ENCODE peak calls at places on chromosomes 1 and 21, in ten cellular contexts. O is endodermal cell, M is tibial artery, B is mesothelial cell of epicardium, X is IMR-90, C is PC-3, K is left ventricle myocardium inferior, D is body of pancreas, H is osteoblast, W is AG09309. U is an unnamed sample.

GRCh38 chr1:216119600-216119999 is 303.6 kb downstream of the USH2A start:
- DNase-seq in C (peak), K (no peak), D (no peak), X (peak), H (peak), M (no peak), B (no peak), O (no peak), W (no peak), U (no peak)

GRCh38 chr1:150237746-150238145 is 1.8 kb upstream of the ANP32E start:
- DNase-seq in B (no peak), W (no peak), C (no peak), H (no peak), X (no peak), O (peak), M (no peak), K (no peak), D (no peak), U (no peak)

GRCh38 chr1:36971832-36972231 is 62.5 kb downstream of the GRIK3 start:
- DNase-seq in K (no peak), X (no peak), W (no peak), M (no peak), D (no peak), B (no peak), C (no peak), O (no peak), H (no peak), U (no peak)

GRCh38 chr1:52423771-52424170 is 19.4 kb downstream of the PRPF38A start:
- DNase-seq in D (no peak), B (no peak), K (no peak), O (no peak), X (no peak), H (no peak), C (no peak), W (no peak), M (no peak), U (no peak)

GRCh38 chr1:72431810-72432209 is 149.5 kb upstream of the NEGR1 start:
- DNase-seq in M (no peak), C (peak), O (no peak), D (no peak), H (no peak), B (no peak), K (no peak), X (peak), W (no peak), U (no peak)

GRCh38 chr1:231924183-231924582 is 297.6 kb downstream of the DISC1 start:
- DNase-seq in H (no peak), D (no peak), W (no peak), O (peak), K (no peak), B (no peak), M (no peak), X (no peak), C (no peak), U (no peak)

GRCh38 chr1:218513248-218513647 is 168.1 kb downstream of the TGFB2 start:
- DNase-seq in M (no peak), K (no peak), B (no peak), H (no peak), C (no peak), D (no peak), X (no peak), O (no peak), W (no peak), U (no peak)

GRCh38 chr1:156766288-156767100 is 841 bp upstream of the PRCC start:
- DNase-seq in O (peak), D (no peak), K (no peak), M (no peak), W (no peak), X (no peak), C (peak), H (no peak), B (no peak), U (no peak)

GRCh38 chr1:200034262-200034557 is 6.7 kb downstream of the NR5A2 start:
- DNase-seq in C (no peak), H (no peak), K (no peak), X (no peak), M (no peak), B (no peak), W (no peak), D (no peak), O (no peak), U (no peak)

GRCh38 chr21:34890724-34891609 is 158.1 kb downstream of the RUNX1 start:
- DNase-seq in W (no peak), D (no peak), C (no peak), X (peak), H (peak), B (no peak), M (peak), K (peak), O (peak), U (no peak)

GRCh38 chr1:236509203-236509602 is 14.6 kb upstream of the LGALS8 start:
- DNase-seq in W (no peak), B (no peak), M (no peak), K (no peak), C (no peak), D (no peak), H (no peak), O (no peak), X (no peak), U (no peak)

GRCh38 chr1:224565186-224565585 is 50.9 kb upstream of the CNIH3 start:
- DNase-seq in H (peak), B (no peak), K (no peak), X (peak), O (no peak), C (peak), M (no peak), W (peak), D (peak), U (no peak)

GRCh38 chr1:198465201-198466144 is 75.0 kb downstream of the ATP6V1G3 start:
- DNase-seq in K (no peak), W (peak), O (no peak), X (peak), M (no peak), H (no peak), B (no peak), C (peak), D (no peak), U (no peak)

GRCh38 chr1:8122160-8122476 is 96.0 kb upstream of the ERRFI1 start:
- DNase-seq in H (peak), K (no peak), D (no peak), M (no peak), O (no peak), B (no peak), X (peak), W (no peak), C (no peak), U (no peak)

DNA sequence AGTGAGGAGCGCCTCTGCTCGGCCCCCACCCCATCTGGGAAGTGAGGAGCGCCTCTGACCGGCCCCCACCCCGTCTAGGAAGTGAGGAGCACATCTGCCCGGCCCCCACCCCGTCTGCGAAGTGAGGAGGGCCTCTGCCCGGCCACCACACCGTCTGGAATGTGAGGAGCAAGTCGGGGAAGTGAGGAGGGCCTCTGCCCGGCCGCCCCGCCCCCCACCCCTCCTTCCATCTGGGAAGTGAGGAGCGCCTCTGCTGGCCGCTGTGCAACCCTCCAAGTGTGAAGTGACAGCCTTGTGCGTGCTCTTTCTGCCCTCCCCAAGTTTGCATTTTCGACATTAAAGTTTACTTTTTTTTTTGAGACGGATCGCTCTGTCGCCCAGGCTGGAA is 5.1 kb upstream of the ZZZ3 start:
- DNase-seq in B (peak), W (no peak), D (peak), O (peak), M (no peak), C (no peak), H (no peak), X (no peak), K (peak), U (no peak)
- TF ChIP-seq CTCF in B (no peak), W (no peak), D (peak), O (peak), M (no peak), C (no peak), H (peak), X (no peak), K (peak), U (no peak)

GRCh38 chr1:23344111-23344986 is at the start of gene HNRNPR:
- DNase-seq in M (peak), C (peak), X (peak), B (peak), H (peak), K (peak), D (peak), W (peak), O (peak), U (peak)
- TF ChIP-seq CTCF in M (peak), C (no peak), X (no peak), B (no peak), H (no peak), K (no peak), D (no peak), W (no peak), O (no peak), U (no peak)

DNA sequence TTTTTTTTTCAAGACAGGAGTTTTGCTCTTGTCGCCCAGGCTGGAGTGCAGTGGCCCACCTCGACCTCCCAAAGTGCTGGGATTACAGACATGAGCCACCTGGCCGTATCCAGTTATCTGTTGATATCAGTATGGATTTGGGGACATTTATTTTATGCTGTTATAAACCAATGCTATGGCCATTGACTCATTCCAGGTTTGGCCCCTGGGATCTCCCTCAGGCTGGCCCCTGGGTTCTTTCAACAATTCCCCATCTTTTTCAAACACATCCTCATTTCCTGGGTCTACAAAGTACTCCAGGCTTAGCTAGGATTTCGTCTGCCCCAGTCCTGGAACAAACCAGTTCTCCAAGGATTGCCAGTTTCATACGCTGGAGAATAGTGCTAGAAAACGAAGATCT is 44.1 kb downstream of the WDR4 start:
- DNase-seq in M (no peak), K (no peak), C (no peak), O (no peak), W (no peak), H (peak), D (no peak), X (no peak), B (no peak), U (no peak)
- TF ChIP-seq CTCF in M (no peak), K (no peak), C (no peak), O (no peak), W (no peak), H (no peak), D (no peak), X (no peak), B (no peak), U (no peak)

GRCh38 chr21:30268608-30269197 is 14.0 kb downstream of the KRTAP24-1 start:
- DNase-seq in K (no peak), D (no peak), M (no peak), B (no peak), X (no peak), C (peak), O (peak), W (no peak), H (no peak), U (no peak)
- TF ChIP-seq CTCF in K (no peak), D (peak), M (no peak), B (no peak), X (no peak), C (peak), O (peak), W (no peak), H (no peak), U (no peak)

U was measured in omental fat pad.